ENCODE peak calls at places on chromosomes 6 and 20, in nine cellular contexts. Z, W, J, G, H, D, U, E and O are unnamed samples.

GRCh38 chr20:49386848-49387605 is 95.4 kb downstream of the KCNB1 start:
- DNase-seq in H (no peak), G (no peak), Z (no peak), E (no peak), D (no peak), J (no peak), U (no peak), W (no peak), O (peak)

GRCh38 chr20:50510706-50511401 is 671 bp downstream of the PTPN1 start:
- DNase-seq in E (peak), H (no peak), U (no peak), Z (peak), W (no peak), J (no peak), G (no peak), D (no peak), O (no peak)

GRCh38 chr20:20363449-20364015 is 4.4 kb upstream of the INSM1 start:
- DNase-seq in H (no peak), D (no peak), E (peak), J (no peak), Z (peak), W (no peak), G (no peak), U (peak), O (no peak)

GRCh38 chr6:27890351-27891299 is 21.6 kb downstream of the OR2B2 start:
- DNase-seq in Z (peak), G (peak), E (peak), W (peak), J (peak), H (peak), U (peak), D (peak), O (peak)

GRCh38 chr6:148518371-148519156 is 175.9 kb downstream of the SASH1 start:
- DNase-seq in J (no peak), G (no peak), H (no peak), W (no peak), U (no peak), D (no peak), E (no peak), Z (no peak), O (no peak)

GRCh38 chr20:62367136-62367482 is at the start of gene LAMA5:
- DNase-seq in H (peak), J (peak), E (peak), D (no peak), Z (peak), U (peak), G (peak), W (no peak), O (peak)

GRCh38 chr20:25248501-25249172 is 752 bp downstream of the PYGB start:
- DNase-seq in E (peak), Z (peak), G (no peak), W (no peak), D (peak), J (peak), U (peak), H (peak), O (no peak)

GRCh38 chr6:27111743-27112142 is 135.8 kb upstream of the PRSS16 start:
- DNase-seq in Z (no peak), E (no peak), D (no peak), W (no peak), H (no peak), J (peak), G (no peak), U (no peak), O (peak)

GRCh38 chr6:11889574-11889973 is 111.0 kb upstream of the ADTRP start:
- DNase-seq in G (no peak), E (no peak), H (no peak), W (no peak), Z (no peak), D (no peak), U (no peak), J (no peak), O (no peak)

GRCh38 chr20:858011-858410 is 24.5 kb downstream of the FAM110A start:
- DNase-seq in G (no peak), E (no peak), J (no peak), D (no peak), Z (no peak), U (no peak), H (peak), W (no peak), O (peak)

GRCh38 chr6:11848852-11849731 is 70.5 kb upstream of the ADTRP start:
- DNase-seq in Z (no peak), J (no peak), H (no peak), G (no peak), D (peak), W (no peak), U (no peak), E (no peak), O (peak)

GRCh38 chr6:12327391-12327790 is 37.2 kb downstream of the EDN1 start:
- DNase-seq in J (no peak), U (no peak), G (peak), D (no peak), H (peak), E (no peak), Z (no peak), W (no peak), O (peak)

GRCh38 chr20:61407561-61407960 is 155.5 kb downstream of the CDH4 start:
- DNase-seq in D (no peak), U (no peak), Z (no peak), J (no peak), H (no peak), G (no peak), E (no peak), W (no peak), O (no peak)

GRCh38 chr20:62377064-62377461 is 9.8 kb upstream of the RPS21 start:
- DNase-seq in D (no peak), U (no peak), H (no peak), J (no peak), G (no peak), Z (no peak), E (no peak), W (no peak), O (no peak)

GRCh38 chr20:24531626-24532419 is 62.4 kb downstream of the SYNDIG1 start:
- DNase-seq in J (no peak), E (no peak), D (no peak), G (no peak), U (no peak), W (no peak), Z (no peak), H (no peak), O (no peak)

GRCh38 chr6:38495922-38496635 is 143.7 kb downstream of the BTBD9 start:
- DNase-seq in H (no peak), E (no peak), U (no peak), G (no peak), W (no peak), J (no peak), Z (no peak), D (no peak), O (no peak)
- TF ChIP-seq CTCF in H (no peak), E (no peak), U (no peak), G (no peak), W (no peak), J (no peak), Z (no peak), D (no peak), O (no peak)

DNA sequence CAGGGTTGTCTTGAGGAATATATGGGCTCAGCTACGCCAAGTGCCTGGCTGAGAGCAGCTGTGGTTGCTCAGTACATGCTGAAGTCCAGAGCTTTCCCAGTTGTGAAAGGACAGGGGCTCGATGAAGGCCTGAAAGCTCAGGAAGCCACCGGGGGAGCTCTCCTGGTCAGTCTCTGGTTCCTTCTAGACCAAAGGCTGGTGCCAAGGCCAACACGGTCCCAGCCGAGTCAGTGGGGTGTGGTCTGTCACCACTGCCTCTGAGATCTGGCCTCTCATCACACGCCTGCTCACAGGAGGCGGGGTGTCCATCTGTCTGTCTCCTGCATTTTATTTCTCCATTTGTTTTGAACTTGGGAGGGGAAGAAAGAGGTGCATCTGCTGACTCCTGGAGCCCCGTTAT is 4.9 kb upstream of the FAM83C start:
- DNase-seq in G (no peak), H (no peak), J (no peak), E (no peak), D (no peak), U (peak), Z (no peak), W (no peak), O (no peak)
- TF ChIP-seq CTCF in G (no peak), H (no peak), J (no peak), E (no peak), D (peak), U (no peak), Z (no peak), W (no peak), O (no peak)

DNA sequence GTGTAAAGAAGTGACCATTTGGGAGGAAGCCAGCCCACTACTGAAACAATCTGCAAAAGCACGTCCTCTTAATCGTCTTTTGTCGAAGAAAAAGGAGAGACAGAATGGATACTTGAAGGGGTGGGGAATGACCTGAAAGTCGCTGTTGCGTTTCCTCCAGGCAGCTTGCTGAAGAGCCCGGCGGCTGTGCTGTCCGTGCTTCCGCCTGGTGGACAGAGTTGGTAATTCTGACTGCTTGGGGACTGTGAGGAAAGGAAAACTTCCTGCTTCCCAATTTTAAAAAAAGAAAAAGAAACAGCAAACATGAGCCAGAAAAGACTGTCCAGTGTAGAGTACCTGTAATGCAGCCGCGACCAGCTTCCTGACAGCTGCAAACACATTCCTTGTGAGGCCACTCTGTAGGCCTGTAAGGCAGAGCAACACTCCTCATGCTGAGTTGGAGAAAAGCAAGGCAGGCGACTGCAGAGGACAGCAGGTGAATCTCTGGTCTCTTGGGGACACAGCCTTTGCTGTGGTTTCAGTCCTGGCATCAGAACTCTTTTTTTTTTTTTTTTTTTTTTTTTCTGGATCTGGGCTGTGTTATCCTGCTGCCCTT is 251.1 kb upstream of the TBX18 start:
- DNase-seq in G (peak), J (no peak), E (peak), W (no peak), H (peak), Z (peak), U (peak), D (peak), O (peak)
- TF ChIP-seq CTCF in G (peak), J (peak), E (peak), W (peak), H (peak), Z (peak), U (peak), D (peak), O (peak)

GRCh38 chr6:157455731-157456523 is 74.9 kb downstream of the ZDHHC14 start:
- DNase-seq in G (no peak), U (no peak), J (no peak), Z (peak), W (no peak), H (no peak), E (no peak), D (peak), O (no peak)

GRCh38 chr6:157453978-157454377 is 73.0 kb downstream of the ZDHHC14 start:
- DNase-seq in J (no peak), W (no peak), D (no peak), Z (no peak), G (no peak), H (no peak), E (no peak), U (no peak), O (no peak)

GRCh38 chr6:157453131-157453530 is 72.1 kb downstream of the ZDHHC14 start:
- DNase-seq in U (no peak), H (no peak), Z (no peak), J (no peak), G (no peak), W (no peak), E (no peak), D (no peak), O (no peak)

GRCh38 chr6:157456524-157456829 is 75.5 kb downstream of the ZDHHC14 start:
- DNase-seq in U (no peak), Z (no peak), W (no peak), G (no peak), D (peak), J (no peak), E (no peak), H (no peak), O (no peak)

GRCh38 chr6:157455028-157455714 is 74.2 kb downstream of the ZDHHC14 start:
- DNase-seq in W (no peak), Z (no peak), U (no peak), D (no peak), J (no peak), E (no peak), H (no peak), G (no peak), O (no peak)
- TF ChIP-seq CTCF in W (no peak), Z (no peak), U (no peak), D (no peak), J (no peak), E (no peak), H (no peak), G (no peak), O (no peak)

DNA sequence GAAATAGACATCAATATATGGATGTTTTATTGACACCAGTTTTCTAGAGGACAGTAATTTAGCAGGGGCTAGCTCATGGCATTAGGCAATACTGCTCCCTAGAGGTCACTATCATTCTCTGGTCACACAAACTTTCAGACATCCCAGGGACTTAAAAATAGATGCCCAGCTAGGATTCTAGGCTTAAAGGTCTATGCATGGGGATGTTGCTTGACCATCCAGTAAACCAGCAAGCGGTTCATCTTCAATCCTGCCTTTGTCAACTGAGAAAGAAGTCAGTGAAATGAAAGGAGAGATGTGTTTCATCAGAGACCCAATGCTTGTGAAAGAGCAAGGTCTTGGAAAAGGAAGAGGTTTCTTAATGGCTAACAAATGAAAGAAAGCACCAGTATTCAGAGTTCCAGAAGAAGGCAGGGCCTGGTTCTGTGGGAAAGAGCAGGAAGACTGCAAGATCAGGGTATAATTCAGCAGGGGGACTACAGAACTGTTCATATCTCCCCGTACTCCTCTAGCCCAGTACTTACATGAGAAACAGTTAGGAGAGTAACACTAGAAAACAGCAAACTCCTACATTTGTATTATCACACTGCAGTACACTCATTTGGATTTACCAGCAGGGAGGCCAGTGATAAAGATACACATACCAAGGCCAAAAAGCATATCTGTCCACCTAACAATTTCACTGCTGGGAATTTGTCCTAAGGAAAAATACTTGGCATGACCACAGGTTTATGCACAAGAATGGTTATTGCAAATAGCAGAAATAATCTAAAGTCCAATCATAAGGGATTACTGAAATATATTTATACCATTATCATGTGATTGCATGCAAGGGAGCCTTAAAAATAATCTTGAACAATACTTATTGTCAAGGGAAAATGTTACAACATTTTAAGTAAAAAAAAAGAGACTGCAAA is 151.4 kb upstream of the LAMA2 start:
- DNase-seq in Z (peak), W (no peak), H (peak), U (peak), E (peak), D (peak), G (peak), J (no peak), O (peak)
- TF ChIP-seq CTCF in Z (peak), W (peak), H (peak), U (peak), E (peak), D (peak), G (peak), J (peak), O (peak)

DNA sequence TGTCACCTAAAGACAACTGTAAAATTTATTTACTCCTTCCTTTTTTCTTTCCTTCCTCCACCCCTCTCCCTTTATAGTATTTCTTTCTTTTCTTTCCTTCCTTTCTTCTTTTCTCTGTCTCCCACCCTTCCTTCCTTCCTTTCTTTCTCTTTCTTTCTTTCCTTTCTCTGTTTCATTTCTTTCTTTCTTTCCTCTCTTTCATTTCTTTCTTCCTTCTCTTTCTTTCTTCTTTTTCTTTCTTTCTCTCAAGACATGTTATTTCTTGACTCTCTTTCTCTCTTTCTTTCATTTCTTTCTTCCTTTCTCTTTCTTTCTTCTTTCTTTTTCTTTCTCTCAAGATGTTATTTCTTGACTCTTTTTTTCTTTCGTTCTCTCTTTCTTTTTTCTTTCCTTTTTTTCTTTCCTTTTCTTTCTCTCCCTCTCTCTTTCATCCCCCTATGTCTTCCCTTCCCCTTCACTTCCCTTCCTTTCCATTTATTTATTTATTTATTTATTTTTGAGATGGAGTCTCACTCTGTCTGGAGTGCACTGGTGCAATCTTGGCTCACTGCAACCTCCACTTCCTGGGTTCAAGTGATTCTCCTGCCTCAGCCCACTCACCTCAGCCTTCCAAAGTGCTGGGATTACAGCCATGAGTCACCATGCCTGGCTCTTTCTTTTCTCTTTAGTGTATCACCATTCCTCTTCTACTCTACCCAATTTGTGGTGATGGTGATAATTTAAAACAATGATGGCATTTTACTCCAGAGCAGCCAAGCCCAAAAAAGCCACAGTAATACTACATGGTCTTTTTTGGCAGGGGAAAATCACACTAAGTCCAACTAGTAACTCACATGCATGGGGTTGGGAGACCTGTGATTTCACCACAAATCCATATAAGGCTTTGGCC is 188.2 kb downstream of the ADGRG6 start:
- DNase-seq in W (no peak), H (no peak), D (no peak), J (no peak), Z (no peak), E (no peak), U (no peak), G (no peak), O (peak)
- TF ChIP-seq CTCF in W (no peak), H (no peak), D (no peak), J (no peak), Z (no peak), E (no peak), U (no peak), G (no peak), O (no peak)

GRCh38 chr6:2763876-2764540 is 1.2 kb upstream of the WRNIP1 start:
- DNase-seq in U (no peak), D (no peak), G (no peak), W (no peak), J (no peak), E (no peak), Z (no peak), H (no peak), O (no peak)

GRCh38 chr6:2758980-2759379 is 6.2 kb upstream of the WRNIP1 start:
- DNase-seq in Z (no peak), E (no peak), D (no peak), W (no peak), U (no peak), J (no peak), G (no peak), H (no peak), O (no peak)

GRCh38 chr6:2763345-2763841 is 1.8 kb upstream of the WRNIP1 start:
- DNase-seq in G (no peak), Z (no peak), H (no peak), W (peak), U (peak), D (no peak), E (no peak), J (no peak), O (no peak)

GRCh38 chr6:2764610-2765165 is 505 bp upstream of the WRNIP1 start:
- DNase-seq in E (peak), D (peak), Z (peak), H (peak), G (peak), W (no peak), U (no peak), J (peak), O (peak)

GRCh38 chr6:2760882-2761842 is 4.0 kb upstream of the WRNIP1 start:
- DNase-seq in J (peak), D (no peak), U (no peak), G (no peak), Z (no peak), E (no peak), W (no peak), H (peak), O (peak)
- TF ChIP-seq CTCF in J (peak), D (peak), U (peak), G (peak), Z (peak), E (peak), W (peak), H (peak), O (peak)

GRCh38 chr6:126804255-126805064 is 314.0 kb upstream of the RSPO3 start:
- DNase-seq in H (peak), W (peak), D (peak), Z (peak), U (no peak), J (peak), E (peak), G (peak), O (peak)
- TF ChIP-seq CTCF in H (peak), W (peak), D (peak), Z (peak), U (peak), J (peak), E (peak), G (peak), O (peak)

GRCh38 chr6:78302411-78302810 is 564.9 kb upstream of the IRAK1BP1 start:
- DNase-seq in Z (no peak), G (no peak), U (no peak), H (no peak), J (no peak), W (no peak), D (no peak), E (no peak), O (no peak)

DNA sequence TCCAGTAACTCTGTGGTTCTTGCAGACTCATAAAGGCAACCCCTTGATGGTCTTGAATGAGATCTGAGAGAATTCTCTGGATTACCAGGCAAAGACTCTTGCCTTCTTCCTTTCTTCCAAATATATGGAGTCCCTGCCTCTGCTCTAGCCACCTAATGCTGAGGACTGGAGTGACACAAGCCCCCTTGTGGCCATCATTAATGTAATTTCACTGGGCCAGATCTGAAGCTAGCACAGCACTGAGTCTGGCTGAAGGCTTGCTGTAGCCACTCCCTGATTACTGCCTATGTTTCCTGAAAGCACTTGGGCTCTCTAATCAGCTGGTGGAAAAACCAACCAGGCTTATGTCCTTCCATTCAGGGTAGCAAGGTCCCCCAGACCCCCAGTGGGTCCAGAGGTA is 559.3 kb upstream of the IRAK1BP1 start:
- DNase-seq in E (peak), Z (peak), J (no peak), U (peak), H (no peak), G (no peak), D (peak), W (no peak), O (peak)
- TF ChIP-seq CTCF in E (no peak), Z (peak), J (peak), U (peak), H (no peak), G (no peak), D (peak), W (no peak), O (peak)